ENCODE peak calls at places on chromosomes 13 and 19, in five cellular contexts. E is B cell, A is glutamatergic neuron, U is NB4, R is tibial artery. O is an unnamed sample.

GRCh38 chr13:44755872-44756271 is 179.7 kb upstream of the TSC22D1 start:
- DNase-seq in A (no peak), R (no peak), E (no peak), U (no peak), O (no peak)

GRCh38 chr19:36236946-36237310 is 22.0 kb downstream of the ZNF146 start:
- DNase-seq in A (no peak), R (no peak), E (no peak), U (no peak), O (no peak)

GRCh38 chr19:3576696-3577443 is 4.1 kb downstream of the HMG20B start:
- DNase-seq in U (no peak), R (no peak), A (peak), E (peak), O (no peak)

GRCh38 chr13:51614350-51614786 is 30.1 kb downstream of the WDFY2 start:
- DNase-seq in E (peak), R (no peak), U (no peak), A (peak), O (no peak)

GRCh38 chr19:38090561-38090960 is 133.5 kb downstream of the DPF1 start:
- DNase-seq in R (no peak), A (no peak), E (no peak), U (no peak), O (no peak)

GRCh38 chr13:88068316-88068715 is 397.1 kb downstream of the SLITRK5 start:
- DNase-seq in E (no peak), A (no peak), U (no peak), R (no peak), O (no peak)

GRCh38 chr19:4908311-4908710 is 990 bp upstream of the UHRF1 start:
- DNase-seq in U (no peak), A (no peak), E (no peak), R (no peak), O (no peak)

GRCh38 chr19:17910776-17911360 is 21.9 kb upstream of the CCDC124 start:
- DNase-seq in U (peak), A (no peak), R (no peak), E (no peak), O (no peak)

GRCh38 chr13:93862259-93862658 is 617.2 kb downstream of the DCT start:
- DNase-seq in U (no peak), E (no peak), A (no peak), R (no peak), O (no peak)

GRCh38 chr19:50776131-50776530 is 5.9 kb downstream of the GPR32 start:
- DNase-seq in E (no peak), R (no peak), U (no peak), A (no peak), O (no peak)

GRCh38 chr19:38667552-38668205 is 20.2 kb downstream of the ACTN4 start:
- DNase-seq in R (no peak), U (no peak), A (no peak), E (no peak), O (no peak)

GRCh38 chr13:26186995-26187394 is 35.1 kb downstream of the RNF6 start:
- DNase-seq in E (no peak), U (no peak), A (no peak), R (peak), O (no peak)

GRCh38 chr19:40666803-40667438 is 23.5 kb downstream of the NUMBL start:
- DNase-seq in A (no peak), R (no peak), E (peak), U (no peak), O (no peak)

GRCh38 chr19:50750010-50750409 is 20.3 kb upstream of the GPR32 start:
- DNase-seq in E (no peak), R (no peak), A (peak), U (peak), O (no peak)

GRCh38 chr13:110420626-110421025 is 113.5 kb downstream of the COL4A2 start:
- DNase-seq in A (no peak), R (no peak), U (no peak), E (no peak), O (no peak)

GRCh38 chr13:110713981-110714797 is 689 bp downstream of the ING1 start:
- DNase-seq in A (peak), R (peak), U (peak), E (peak), O (peak)

GRCh38 chr19:39997595-39998216 is 846 bp downstream of the ZNF546 start:
- DNase-seq in R (no peak), U (no peak), A (no peak), E (no peak), O (no peak)

GRCh38 chr13:107124129-107124718 is 556.3 kb upstream of the ARGLU1 start:
- DNase-seq in A (no peak), R (no peak), E (no peak), U (peak), O (no peak)

GRCh38 chr19:40745402-40745780 is 4.9 kb downstream of the ACTMAP start:
- DNase-seq in R (no peak), A (no peak), E (no peak), U (no peak), O (no peak)

GRCh38 chr19:3024509-3024869 is 4.6 kb downstream of the TLE2 start:
- DNase-seq in U (no peak), R (no peak), E (no peak), A (no peak), O (no peak)

GRCh38 chr19:46579286-46579944 is 21.7 kb upstream of the CALM3 start:
- DNase-seq in E (peak), U (no peak), R (no peak), A (peak), O (peak)

GRCh38 chr19:17125728-17126677 is 50.4 kb downstream of the MYO9B start:
- DNase-seq in R (peak), A (peak), E (peak), U (peak), O (peak)

GRCh38 chr13:110291286-110291685 is 15.7 kb downstream of the COL4A1 start:
- DNase-seq in A (no peak), R (no peak), U (no peak), E (no peak), O (no peak)

GRCh38 chr19:1027020-1027952 is 878 bp downstream of the CNN2 start:
- DNase-seq in U (peak), A (no peak), E (peak), R (no peak), O (peak)

GRCh38 chr19:18014197-18014596 is 6.2 kb downstream of the ARRDC2 start:
- DNase-seq in R (no peak), A (no peak), U (no peak), E (no peak), O (no peak)

GRCh38 chr13:59111711-59112110 is 1052.0 kb downstream of the DIAPH3 start:
- DNase-seq in E (no peak), A (peak), R (no peak), U (no peak), O (no peak)

GRCh38 chr19:41175825-41176734 is 16.9 kb upstream of the CYP2S1 start:
- DNase-seq in U (peak), R (peak), A (no peak), E (no peak), O (no peak)

GRCh38 chr19:10510301-10510802 is 6.9 kb downstream of the S1PR5 start:
- DNase-seq in U (peak), A (peak), E (peak), R (no peak), O (peak)

GRCh38 chr19:4369109-4369887 is 25.9 kb downstream of the MPND start:
- DNase-seq in E (peak), A (no peak), U (no peak), R (no peak), O (peak)

GRCh38 chr19:38559428-38560401 is 58.0 kb downstream of the MAP4K1 start:
- DNase-seq in A (no peak), U (no peak), R (no peak), E (no peak), O (no peak)

GRCh38 chr19:50994129-50994528 is 7.3 kb downstream of the KLK8 start:
- DNase-seq in E (no peak), U (peak), R (no peak), A (no peak), O (no peak)

GRCh38 chr13:98405107-98405571 is 171.8 kb downstream of the STK24 start:
- DNase-seq in E (no peak), R (no peak), A (peak), U (no peak), O (no peak)

DNA sequence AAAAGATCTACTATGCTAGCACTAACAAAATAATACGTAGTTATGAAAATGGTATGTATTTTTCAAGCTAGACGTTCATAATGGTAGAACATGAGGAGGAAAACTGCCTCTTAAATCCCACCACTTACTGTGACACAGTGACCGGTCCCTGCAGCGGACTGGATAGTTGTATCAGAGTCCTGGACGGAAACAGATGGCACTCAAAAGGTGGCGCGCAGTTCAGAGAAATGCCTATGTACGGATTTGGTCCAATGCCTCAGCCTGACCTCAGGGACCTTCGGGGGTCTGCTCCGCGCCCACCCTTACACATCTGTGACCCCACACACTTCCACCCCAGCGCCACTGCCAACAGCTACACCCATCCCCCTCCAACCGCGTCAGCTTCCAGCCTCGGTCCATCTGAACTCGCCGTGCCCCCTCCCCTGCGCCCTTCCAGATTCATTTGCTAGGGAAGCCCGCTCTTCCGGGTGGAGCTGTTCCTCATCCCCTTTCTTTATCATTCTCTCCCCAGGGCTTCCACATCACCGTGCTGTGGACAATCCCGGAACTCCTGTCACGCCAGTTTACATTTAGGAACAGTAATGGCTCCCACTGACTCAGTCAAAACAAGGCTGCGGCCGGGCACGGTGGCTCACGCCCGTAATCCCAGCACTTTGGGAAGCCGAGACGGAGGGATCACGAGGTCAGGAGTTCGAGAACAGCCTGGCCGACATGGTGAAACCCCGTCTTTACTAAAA is 794 bp upstream of the LENG8 start:
- DNase-seq in R (peak), U (peak), A (peak), E (no peak), O (peak)
- TF ChIP-seq CTCF in R (no peak), U (no peak), A (no peak), E (no peak), O (no peak)

GRCh38 chr19:31611348-31611877 is 262.2 kb upstream of the TSHZ3 start:
- DNase-seq in E (no peak), U (no peak), A (no peak), R (no peak), O (no peak)

GRCh38 chr19:31612873-31613272 is 263.6 kb upstream of the TSHZ3 start:
- DNase-seq in R (no peak), U (no peak), A (no peak), E (no peak), O (no peak)

GRCh38 chr19:31610036-31610435 is 260.8 kb upstream of the TSHZ3 start:
- DNase-seq in U (no peak), E (no peak), R (no peak), A (no peak), O (no peak)

GRCh38 chr19:31616031-31616430 is 266.8 kb upstream of the TSHZ3 start:
- DNase-seq in A (no peak), U (no peak), E (no peak), R (no peak), O (no peak)

DNA sequence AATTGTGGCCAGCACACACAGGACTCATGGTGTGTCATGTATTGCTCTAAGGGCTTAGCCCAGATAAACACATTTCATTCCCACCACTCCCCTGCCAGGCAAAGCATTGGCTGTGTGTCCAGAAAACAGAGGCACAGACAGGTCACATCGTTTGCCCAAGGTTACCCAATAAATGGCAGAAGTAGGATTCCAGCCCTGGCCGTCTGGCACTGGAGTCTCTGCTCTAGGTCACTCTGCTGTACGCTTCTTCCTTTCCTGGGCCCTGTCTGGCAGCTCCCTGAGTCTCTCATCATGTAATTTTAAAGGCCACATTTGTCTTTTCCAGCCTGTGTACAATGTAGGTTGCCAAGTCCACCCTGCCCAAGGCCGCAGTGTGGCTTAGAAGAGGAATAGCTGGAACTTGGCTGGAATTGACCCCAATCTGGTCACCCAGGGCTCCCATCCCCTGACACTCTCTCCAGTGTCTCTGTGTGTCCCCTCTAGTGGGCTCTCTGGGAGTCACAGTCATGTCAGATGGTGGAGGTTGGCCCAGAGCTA is 264.5 kb upstream of the TSHZ3 start:
- DNase-seq in U (no peak), R (no peak), E (no peak), A (no peak), O (no peak)
- TF ChIP-seq CTCF in U (no peak), R (no peak), E (no peak), A (no peak), O (no peak)

GRCh38 chr19:44813331-44814131 is 4.6 kb downstream of the BCAM start:
- DNase-seq in A (no peak), R (no peak), E (peak), U (no peak), O (no peak)
- TF ChIP-seq CTCF in A (no peak), R (no peak), E (no peak), U (no peak), O (no peak)

DNA sequence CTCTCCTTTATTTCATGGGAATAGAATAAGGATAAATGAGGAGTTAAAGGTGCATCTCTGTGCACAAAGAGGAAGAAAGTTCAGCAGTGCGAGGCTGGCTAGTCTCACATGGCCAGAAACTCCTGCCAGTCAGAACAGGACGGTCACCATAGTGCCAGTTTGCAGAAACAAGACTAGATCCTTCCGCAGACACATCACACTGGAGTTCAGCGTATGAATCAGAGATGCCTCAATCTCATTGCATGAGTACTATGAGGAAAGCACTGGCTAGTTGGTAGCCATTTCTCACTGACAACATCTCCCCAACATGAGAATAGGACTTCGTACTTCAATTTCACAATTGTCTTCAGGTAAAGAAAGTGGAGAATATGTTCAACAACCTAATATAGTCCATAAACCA is 34.9 kb downstream of the RXFP2 start:
- DNase-seq in R (no peak), A (no peak), U (no peak), E (no peak), O (no peak)
- TF ChIP-seq CTCF in R (no peak), A (no peak), U (no peak), E (no peak), O (no peak)

DNA sequence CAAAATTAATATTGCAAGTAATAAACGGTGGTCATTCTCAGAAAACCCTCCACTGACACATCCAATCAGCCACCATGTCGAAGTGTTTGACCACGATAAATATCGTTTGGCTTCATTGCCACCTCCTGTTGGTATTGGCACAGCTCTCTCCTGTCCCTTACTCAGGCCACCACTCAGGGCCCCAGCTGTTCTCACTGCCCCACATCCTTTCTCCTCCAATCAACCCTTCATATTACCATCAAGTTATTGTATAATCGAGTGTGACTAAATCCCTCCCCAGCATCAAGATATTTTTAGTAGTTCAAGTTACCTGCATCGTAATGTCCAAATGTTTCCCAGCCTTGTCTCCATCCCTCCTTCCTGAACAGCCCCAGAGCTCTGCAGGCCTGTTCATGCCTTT is 50.4 kb downstream of the SACS start:
- DNase-seq in U (no peak), E (no peak), R (no peak), A (no peak), O (no peak)
- TF ChIP-seq CTCF in U (no peak), E (no peak), R (no peak), A (no peak), O (no peak)

DNA sequence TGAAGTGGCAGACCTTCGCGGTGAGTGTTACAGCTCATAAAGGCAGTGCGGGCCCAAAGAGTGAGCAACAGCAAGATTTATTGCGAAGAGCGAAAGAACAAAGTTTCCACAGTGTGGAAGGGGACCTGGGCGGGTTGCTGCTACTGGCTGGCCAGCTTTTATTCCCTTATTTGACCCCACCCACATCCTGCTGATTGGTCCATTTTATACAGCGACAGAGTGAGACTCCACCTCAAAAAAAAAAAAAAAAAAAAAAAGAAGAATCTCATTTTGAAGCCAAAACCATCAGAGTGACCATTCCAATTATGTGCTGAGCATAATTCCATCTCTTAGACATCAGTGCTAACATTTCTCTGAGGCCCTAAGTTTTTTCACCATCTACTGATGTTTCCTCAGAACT is 1.9 kb upstream of the ZNF552 start:
- DNase-seq in U (peak), E (no peak), A (no peak), R (no peak), O (no peak)
- TF ChIP-seq CTCF in U (no peak), E (no peak), A (no peak), R (no peak), O (no peak)

DNA sequence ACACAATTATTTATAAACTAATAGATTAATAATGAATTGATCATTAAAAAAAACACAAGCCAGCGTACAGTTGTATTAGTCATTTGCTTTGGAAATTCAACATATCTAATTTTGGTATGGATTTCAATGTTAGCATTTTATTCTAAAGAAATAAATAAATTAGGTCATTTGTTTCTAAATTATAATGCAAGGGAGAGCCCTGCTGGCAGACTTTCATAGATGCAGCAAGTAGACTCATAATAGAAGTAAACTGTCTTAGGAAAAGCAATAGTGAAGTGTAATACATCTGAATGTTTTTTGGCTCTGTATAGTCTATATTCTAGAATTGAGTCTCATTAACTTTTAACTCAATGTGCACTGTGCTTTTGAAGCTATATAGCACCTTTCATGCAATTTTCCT is 982.4 kb upstream of the MIR17HG start:
- DNase-seq in R (no peak), U (no peak), A (no peak), E (no peak), O (no peak)
- TF ChIP-seq CTCF in R (no peak), U (no peak), A (no peak), E (no peak), O (no peak)

GRCh38 chr19:30602661-30603322 is 230.6 kb downstream of the ZNF536 start:
- DNase-seq in R (no peak), A (no peak), E (no peak), U (no peak), O (no peak)
- TF ChIP-seq CTCF in R (no peak), A (no peak), E (no peak), U (no peak), O (no peak)

DNA sequence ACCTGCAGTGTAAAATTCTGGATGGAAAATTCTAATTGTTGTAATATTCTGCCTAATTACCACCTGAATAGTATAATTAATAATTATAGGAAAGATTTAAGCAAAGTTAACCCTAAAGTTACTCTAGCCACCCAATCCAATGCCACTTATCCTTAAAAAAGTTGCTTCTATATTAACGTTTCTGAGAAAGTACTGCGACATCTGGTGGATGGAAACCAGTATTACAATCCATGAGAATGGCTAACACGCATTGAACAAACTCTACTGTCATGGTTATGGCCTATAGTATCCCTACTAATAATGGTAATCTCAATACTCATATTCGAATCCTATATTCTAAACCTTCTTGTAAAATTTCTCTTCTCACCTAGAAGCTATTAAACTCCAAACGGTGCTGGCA is 1551.8 kb downstream of the SLITRK1 start:
- DNase-seq in A (no peak), U (peak), E (no peak), R (no peak), O (no peak)
- TF ChIP-seq CTCF in A (peak), U (peak), E (peak), R (no peak), O (no peak)

O was measured in natural killer cell.